ENCODE peak calls at places on chromosomes 7 and 10, in five cellular contexts. V, H, G, Q and M are unnamed samples.

GRCh38 chr10:102397222-102398171 is 2.0 kb downstream of the NFKB2 start:
- DNase-seq in V (no peak), H (no peak), G (no peak), Q (peak; percentile 55), M (no peak)

GRCh38 chr10:82982110-82982608 is 1107.2 kb downstream of the NRG3 start:
- DNase-seq in V (no peak), H (no peak), G (peak; percentile 18), Q (no peak), M (peak; percentile 92)

GRCh38 chr7:40298421-40298820 is 163.6 kb downstream of the SUGCT start:
- DNase-seq in V (no peak), H (no peak), G (no peak), Q (no peak), M (no peak)

GRCh38 chr10:50375051-50375452 is 123.7 kb upstream of the ASAH2 start:
- DNase-seq in V (no peak), H (no peak), G (no peak), Q (no peak), M (no peak)

GRCh38 chr7:41940760-41941343 is 238.0 kb upstream of the INHBA start:
- DNase-seq in V (peak; percentile 53), H (peak; percentile 88), G (peak; percentile 70), Q (no peak), M (peak; percentile 68)

GRCh38 chr7:105890290-105890997 is 14.0 kb upstream of the ATXN7L1 start:
- DNase-seq in V (no peak), H (no peak), G (no peak), Q (no peak), M (no peak)

GRCh38 chr10:75432176-75432575 is 752 bp downstream of the LRMDA start:
- DNase-seq in V (no peak), H (no peak), G (no peak), Q (no peak), M (no peak)

GRCh38 chr10:79562135-79562756 is 2.0 kb upstream of the SFTPA2 start:
- DNase-seq in V (peak; percentile 82), H (peak; percentile 71), G (peak; percentile 49), Q (no peak), M (peak; percentile 27)

GRCh38 chr10:97842658-97843295 is 6.9 kb upstream of the GOLGA7B start:
- DNase-seq in V (no peak), H (no peak), G (no peak), Q (no peak), M (no peak)

GRCh38 chr10:121134711-121135110 is 283.5 kb downstream of the WDR11 start:
- DNase-seq in V (no peak), H (no peak), G (no peak), Q (no peak), M (no peak)

GRCh38 chr10:97042716-97043562 is 142.8 kb downstream of the SLIT1 start:
- DNase-seq in V (no peak), H (no peak), G (no peak), Q (no peak), M (no peak)

GRCh38 chr7:77415474-77415821 is 701 bp downstream of the GSAP start:
- DNase-seq in V (no peak), H (no peak), G (no peak), Q (no peak), M (no peak)

GRCh38 chr7:138304071-138304320 is 156.1 kb upstream of the TRIM24 start:
- DNase-seq in V (no peak), H (no peak), G (no peak), Q (no peak), M (no peak)

GRCh38 chr10:115975031-115975430 is 298.0 kb downstream of the GFRA1 start:
- DNase-seq in V (no peak), H (no peak), G (no peak), Q (no peak), M (no peak)

GRCh38 chr7:130490287-130490686 is 1.6 kb upstream of the MEST start:
- DNase-seq in V (no peak), H (no peak), G (no peak), Q (no peak), M (no peak)

GRCh38 chr7:97421307-97421905 is 303.9 kb downstream of the SDHAF3 start:
- DNase-seq in V (no peak), H (no peak), G (no peak), Q (no peak), M (no peak)

DNA sequence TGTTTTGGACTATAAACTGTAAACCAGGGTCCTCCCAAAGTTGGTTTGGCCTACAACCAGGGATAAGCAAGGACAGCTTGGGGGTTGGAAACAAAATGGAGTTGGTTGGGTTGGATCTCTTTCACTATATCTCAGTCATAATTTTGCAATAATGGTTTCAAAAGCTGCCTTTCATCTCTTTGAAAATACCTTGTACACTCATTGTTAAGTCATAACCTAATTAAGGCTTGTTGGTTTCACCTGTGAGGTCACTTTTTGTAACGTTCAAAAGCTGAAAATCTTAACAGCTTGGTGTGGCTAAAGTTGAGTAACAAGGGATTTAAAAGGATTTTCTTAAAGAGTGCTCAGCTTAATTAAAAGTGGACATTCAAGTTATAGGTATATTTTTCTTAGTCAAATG is 476.1 kb downstream of the IPMK start:
- DNase-seq in V (no peak), H (no peak), G (no peak), Q (no peak), M (no peak)
- H3K4me1 ChIP-seq in V (no peaks in the 10 kb centered on the region), H (no peaks in the 10 kb centered on the region), G (no peaks in the 10 kb centered on the region), Q (no peaks in the 10 kb centered on the region), M (no peaks in the 10 kb centered on the region)

GRCh38 chr7:139993169-139993568 is 69.6 kb downstream of the PARP12 start:
- DNase-seq in V (no peak), H (no peak), G (no peak), Q (no peak), M (no peak)

GRCh38 chr7:139994356-139994755 is 68.4 kb downstream of the PARP12 start:
- DNase-seq in V (no peak), H (no peak), G (no peak), Q (no peak), M (no peak)

GRCh38 chr7:139992353-139993054 is 70.2 kb downstream of the PARP12 start:
- DNase-seq in V (no peak), H (no peak), G (no peak), Q (no peak), M (no peak)

GRCh38 chr7:139993592-139993991 is 69.2 kb downstream of the PARP12 start:
- DNase-seq in V (no peak), H (no peak), G (no peak), Q (no peak), M (no peak)

GRCh38 chr7:139995034-139995915 is 67.5 kb downstream of the PARP12 start:
- DNase-seq in V (peak; percentile 59), H (no peak), G (peak; percentile 73), Q (no peak), M (no peak)
- H3K4me3 ChIP-seq in V (no peak overlapping the region), H (no peak overlapping the region), G (no peak overlapping the region), Q (no peak overlapping the region), M (no peak overlapping the region)

DNA sequence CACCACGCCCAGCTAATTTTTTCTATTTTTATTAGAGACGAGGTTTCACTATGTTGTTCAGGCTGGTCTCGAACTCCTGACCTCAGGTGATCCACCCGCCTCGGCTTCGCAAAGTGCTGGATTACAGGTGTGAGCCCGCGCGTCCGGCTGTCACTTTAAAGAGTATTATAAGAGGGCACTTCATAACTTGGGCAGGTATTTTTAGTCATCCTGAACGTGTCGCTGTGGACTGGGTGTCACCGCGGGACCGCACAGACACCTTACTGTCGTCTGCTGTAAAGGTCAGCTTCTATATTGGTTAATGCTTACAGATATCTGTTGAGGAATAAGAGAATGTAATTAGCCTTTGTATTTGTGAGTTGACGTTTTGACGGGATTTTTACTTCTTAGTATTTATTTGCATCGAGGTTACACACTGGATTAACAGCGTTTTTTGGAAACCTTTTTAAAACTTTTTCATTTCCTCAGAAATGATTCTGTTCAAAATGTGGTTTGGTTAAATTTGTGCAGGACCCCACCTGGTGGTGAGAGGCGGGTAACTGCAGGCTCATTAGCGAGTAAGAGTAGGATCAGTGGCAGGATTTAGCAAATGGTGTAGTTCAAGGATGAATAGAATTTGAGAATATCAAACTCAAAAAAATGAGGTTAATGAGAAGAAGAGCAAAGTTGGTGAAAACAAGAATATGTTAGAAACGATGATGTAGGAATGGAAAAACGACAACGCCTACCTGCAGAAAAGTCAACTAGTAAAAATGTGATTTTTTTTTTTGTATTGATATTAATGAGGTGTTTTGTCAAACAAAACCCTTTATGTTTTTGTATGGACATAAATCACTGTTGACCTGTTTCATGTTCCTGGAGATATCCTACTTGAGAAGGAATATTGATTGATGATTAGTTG is 3.2 kb downstream of the DNAJB6 start:
- DNase-seq in V (peak; percentile 32), H (peak; percentile 83), G (peak; percentile 57), Q (no peak), M (peak; percentile 51)
- H3K4me1 ChIP-seq in V (no peaks in the 10 kb centered on the region), H (peaks cover 7% of the 10 kb centered on the region), G (no peaks in the 10 kb centered on the region), Q (peaks cover 70% of the 10 kb centered on the region), M (peaks cover 21% of the 10 kb centered on the region)

GRCh38 chr7:131945948-131946525 is 389.6 kb upstream of the PODXL start:
- DNase-seq in V (peak; percentile 27), H (no peak), G (no peak), Q (no peak), M (no peak)
- H3K4me3 ChIP-seq in V (no peak overlapping the region), H (no peak overlapping the region), G (no peak overlapping the region), Q (no peak overlapping the region), M (no peak overlapping the region)

GRCh38 chr10:21363087-21363752 is 162.3 kb downstream of the SKIDA1 start:
- DNase-seq in V (no peak), H (peak; percentile 41), G (no peak), Q (no peak), M (peak; percentile 23)
- H3K4me1 ChIP-seq in V (no peaks in the 10 kb centered on the region), H (peaks cover 25% of the 10 kb centered on the region), G (peaks cover 19% of the 10 kb centered on the region), Q (peaks cover 22% of the 10 kb centered on the region), M (peaks cover 43% of the 10 kb centered on the region)

GRCh38 chr10:194281-194680 is 59.0 kb downstream of the ZMYND11 start:
- DNase-seq in V (no peak), H (no peak), G (no peak), Q (no peak), M (no peak)

GRCh38 chr10:186911-187310 is 51.7 kb downstream of the ZMYND11 start:
- DNase-seq in V (no peak), H (no peak), G (no peak), Q (no peak), M (no peak)

GRCh38 chr10:188546-188945 is 53.3 kb downstream of the ZMYND11 start:
- DNase-seq in V (no peak), H (peak; percentile 7), G (no peak), Q (no peak), M (no peak)

GRCh38 chr10:190216-190615 is 55.0 kb downstream of the ZMYND11 start:
- DNase-seq in V (no peak), H (no peak), G (no peak), Q (no peak), M (no peak)

DNA sequence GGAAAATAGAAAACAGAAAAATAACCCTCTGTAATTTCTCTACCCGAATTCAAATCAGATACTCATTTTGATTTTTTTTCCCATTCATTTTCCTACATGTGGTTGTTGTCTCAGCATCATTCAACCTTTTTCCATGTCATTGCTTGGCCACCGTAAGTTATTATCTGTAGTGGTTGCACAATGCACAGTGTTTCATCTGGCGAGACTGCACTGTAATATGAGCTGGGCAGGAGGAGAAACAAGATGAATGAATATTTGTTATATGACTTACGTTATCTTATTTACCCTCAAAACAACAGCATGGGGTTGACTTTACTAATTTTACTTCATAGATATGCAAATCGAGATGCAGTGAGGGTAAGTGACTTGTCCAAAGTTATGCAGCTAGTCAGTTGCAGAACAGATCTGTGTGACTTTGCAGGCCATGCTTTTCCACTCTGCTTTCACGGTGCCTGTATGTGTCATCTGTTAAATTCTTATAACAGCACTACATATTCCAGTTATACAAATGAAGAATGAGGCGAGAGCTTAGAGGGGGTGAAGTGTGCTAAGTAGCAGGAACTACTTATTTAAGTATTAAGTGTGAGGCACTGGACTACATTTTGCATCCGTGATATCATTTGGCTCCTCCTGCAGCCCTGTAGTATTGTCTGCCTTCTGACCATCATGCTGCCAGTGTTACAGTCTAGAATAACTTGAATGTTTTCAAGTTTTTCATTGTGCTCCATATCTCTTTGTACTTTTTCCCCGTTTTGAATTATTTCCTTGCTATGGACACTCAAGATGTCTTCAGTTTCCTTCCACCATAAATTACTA is 56.7 kb downstream of the ZMYND11 start:
- DNase-seq in V (no peak), H (peak; percentile 39), G (peak; percentile 66), Q (no peak), M (no peak)
- H3K4me3 ChIP-seq in V (no peak overlapping the region), H (no peak overlapping the region), G (no peak overlapping the region), Q (no peak overlapping the region), M (no peak overlapping the region)

GRCh38 chr10:290026-290725 is 154.9 kb downstream of the ZMYND11 start:
- DNase-seq in V (no peak), H (peak; percentile 14), G (no peak), Q (no peak), M (peak; percentile 22)
- H3K4me1 ChIP-seq in V (no peaks in the 10 kb centered on the region), H (no peaks in the 10 kb centered on the region), G (no peaks in the 10 kb centered on the region), Q (no peaks in the 10 kb centered on the region), M (peaks cover 16% of the 10 kb centered on the region)